ENCODE peak calls at places on chromosomes 7 and 10, in six cellular contexts. B is AG09319, A is AG04450, L is NCI-H345, X is neural crest cell, W is aorta. R is an unnamed sample.

GRCh38 chr10:126592901-126593300 is 77.6 kb downstream of the C10orf90 start:
- DNase-seq in B (no peak), X (no peak), W (no peak), L (no peak), A (no peak), R (no peak)

GRCh38 chr7:74343281-74344127 is 54.3 kb downstream of the CLIP2 start:
- DNase-seq in A (no peak), L (no peak), W (peak; percentile 67), X (no peak), B (peak; percentile 11), R (no peak)

GRCh38 chr7:155839461-155839860 is 27.2 kb upstream of the SHH start:
- DNase-seq in L (no peak), A (no peak), W (no peak), X (no peak), B (no peak), R (no peak)

GRCh38 chr7:73746378-73746777 is 7.8 kb upstream of the ABHD11 start:
- DNase-seq in L (no peak), A (no peak), B (no peak), W (no peak), X (no peak), R (no peak)

GRCh38 chr7:102111063-102111757 is 175.5 kb upstream of the SH2B2 start:
- DNase-seq in X (no peak), B (no peak), W (no peak), L (no peak), A (no peak), R (no peak)

GRCh38 chr7:4803397-4804241 is 28.2 kb downstream of the AP5Z1 start:
- DNase-seq in L (no peak), A (no peak), W (no peak), X (no peak), B (no peak), R (no peak)

GRCh38 chr7:43716598-43716997 is 12.7 kb downstream of the COA1 start:
- DNase-seq in A (no peak), L (no peak), W (no peak), X (no peak), B (no peak), R (no peak)

GRCh38 chr7:22931011-22931410 is 82.9 kb downstream of the HYCC1 start:
- DNase-seq in B (no peak), A (no peak), W (no peak), X (no peak), L (no peak), R (no peak)

GRCh38 chr10:123666318-123667291 is at the start of gene GPR26:
- DNase-seq in L (no peak), W (no peak), B (no peak), X (peak; percentile 4), A (no peak), R (no peak)

GRCh38 chr10:42926831-42927230 is 144.2 kb downstream of the BMS1 start:
- DNase-seq in B (no peak), A (no peak), L (no peak), X (no peak), W (no peak), R (no peak)

GRCh38 chr10:125154529-125154928 is 5.8 kb downstream of the CTBP2 start:
- DNase-seq in L (no peak), W (no peak), B (no peak), X (no peak), A (no peak), R (no peak)

GRCh38 chr10:116113721-116114501 is 159.1 kb downstream of the GFRA1 start:
- DNase-seq in A (no peak), B (no peak), W (no peak), L (no peak), X (no peak), R (no peak)

GRCh38 chr7:51366930-51367613 is 50.5 kb upstream of the COBL start:
- DNase-seq in A (no peak), L (peak; percentile 78), X (peak; percentile 36), B (no peak), W (no peak), R (no peak)

GRCh38 chr10:97764519-97764931 is 7.3 kb downstream of the SFRP5 start:
- DNase-seq in X (no peak), B (no peak), L (no peak), A (no peak), W (no peak), R (no peak)

GRCh38 chr7:146235210-146235609 is 118.6 kb downstream of the CNTNAP2 start:
- DNase-seq in A (no peak), X (no peak), L (no peak), B (no peak), W (no peak), R (no peak)

GRCh38 chr10:93413252-93413689 is 68.9 kb downstream of the MYOF start:
- DNase-seq in B (no peak), X (no peak), A (no peak), L (no peak), W (no peak), R (peak; percentile 9)

GRCh38 chr10:114925675-114926204 is 12.3 kb upstream of the TRUB1 start:
- DNase-seq in X (no peak), L (no peak), W (peak; percentile 52), A (no peak), B (no peak), R (no peak)

GRCh38 chr10:107473221-107473620 is 308.7 kb upstream of the SORCS1 start:
- DNase-seq in B (no peak), L (no peak), A (no peak), W (no peak), X (no peak), R (no peak)

R was measured in CMK.